ENCODE peak calls at places on chromosomes 3 and 15, in nine cellular contexts. O, R, L, A, C, M, K, F and V are unnamed samples.
A peak's percentile ranks its signal among the peaks of the same experiment; 100 is the strongest.

GRCh38 chr15:48373855-48374421 is 42.7 kb downstream of the DUT start:
- DNase-seq in O (peak; percentile 89), R (no peak), L (peak; percentile 95), A (peak; percentile 89), C (peak; percentile 26), M (no peak), K (peak; percentile 85), F (no peak), V (peak; percentile 89)

GRCh38 chr15:94383041-94383440 is 151.7 kb downstream of the MCTP2 start:
- DNase-seq in O (no peak), R (no peak), L (no peak), A (no peak), C (no peak), M (no peak), K (no peak), F (no peak), V (no peak)

GRCh38 chr15:83108266-83109219 is 1.1 kb downstream of the TM6SF1 start:
- DNase-seq in O (no peak), R (no peak), L (peak; percentile 23), A (peak; percentile 47), C (peak; percentile 29), M (no peak), K (no peak), F (peak; percentile 39), V (peak; percentile 86)

GRCh38 chr15:69298697-69299441 is at the start of gene PAQR5:
- DNase-seq in O (no peak), R (no peak), L (no peak), A (no peak), C (no peak), M (peak; percentile 54), K (peak; percentile 89), F (no peak), V (no peak)

GRCh38 chr3:11949351-11949750 is 54.8 kb upstream of the SYN2 start:
- DNase-seq in O (no peak), R (no peak), L (no peak), A (no peak), C (no peak), M (no peak), K (no peak), F (no peak), V (no peak)

GRCh38 chr3:186931487-186932280 is 1.4 kb downstream of the ST6GAL1 start:
- DNase-seq in O (peak; percentile 42), R (peak; percentile 54), L (peak; percentile 32), A (no peak), C (peak; percentile 10), M (peak; percentile 64), K (no peak), F (peak; percentile 34), V (peak; percentile 14)

GRCh38 chr3:47863391-47864128 is 60.6 kb downstream of the DHX30 start:
- DNase-seq in O (no peak), R (no peak), L (no peak), A (no peak), C (no peak), M (no peak), K (no peak), F (no peak), V (no peak)

GRCh38 chr3:45479627-45480026 is 91.3 kb downstream of the LARS2 start:
- DNase-seq in O (peak; percentile 80), R (no peak), L (peak; percentile 86), A (no peak), C (peak; percentile 89), M (no peak), K (peak; percentile 77), F (no peak), V (peak; percentile 84)

GRCh38 chr15:41161336-41161735 is 45.3 kb upstream of the INO80 start:
- DNase-seq in O (no peak), R (no peak), L (peak; percentile 47), A (no peak), C (no peak), M (no peak), K (no peak), F (no peak), V (peak; percentile 30)

GRCh38 chr15:73885954-73886700 is 12.8 kb downstream of the TBC1D21 start:
- DNase-seq in O (no peak), R (no peak), L (no peak), A (no peak), C (no peak), M (peak; percentile 10), K (no peak), F (no peak), V (no peak)